ENCODE peak calls at places on chromosomes 13 and 19, in five cellular contexts. X, D, Z, W and Q are unnamed samples.

GRCh38 chr19:18046066-18046718 is 38.2 kb downstream of the ARRDC2 start:
- DNase-seq in X (no peak), D (no peak), Z (peak), W (no peak), Q (no peak)

GRCh38 chr13:23579072-23579885 is 9.1 kb downstream of the TNFRSF19 start:
- DNase-seq in X (peak), D (peak), Z (peak), W (peak), Q (peak)

GRCh38 chr13:47680752-47681151 is 320.3 kb downstream of the SUCLA2 start:
- DNase-seq in X (no peak), D (no peak), Z (no peak), W (no peak), Q (no peak)

GRCh38 chr19:5595745-5596144 is 26.8 kb downstream of the SAFB2 start:
- DNase-seq in X (no peak), D (no peak), Z (no peak), W (no peak), Q (no peak)

GRCh38 chr19:16067205-16067938 is 8.9 kb upstream of the TPM4 start:
- DNase-seq in X (peak), D (no peak), Z (no peak), W (no peak), Q (no peak)

GRCh38 chr13:56515441-56515840 is 625.3 kb upstream of the PRR20A start:
- DNase-seq in X (no peak), D (no peak), Z (no peak), W (no peak), Q (no peak)

GRCh38 chr13:111920306-111920931 is 146.5 kb upstream of the SOX1 start:
- DNase-seq in X (no peak), D (no peak), Z (no peak), W (no peak), Q (no peak)

GRCh38 chr19:14614099-14614412 is 31.2 kb downstream of the CLEC17A start:
- DNase-seq in X (no peak), D (no peak), Z (no peak), W (peak), Q (no peak)

GRCh38 chr19:56837892-56838679 is 2.4 kb downstream of the PEG3 start:
- DNase-seq in X (peak), D (peak), Z (peak), W (peak), Q (no peak)

GRCh38 chr19:1042689-1043511 is 3.0 kb downstream of the ABCA7 start:
- DNase-seq in X (peak), D (no peak), Z (no peak), W (no peak), Q (no peak)

GRCh38 chr19:14398563-14398962 is 17.3 kb downstream of the ADGRE5 start:
- DNase-seq in X (no peak), D (no peak), Z (no peak), W (no peak), Q (no peak)

GRCh38 chr19:18883530-18884304 is 12.2 kb downstream of the CERS1 start:
- DNase-seq in X (no peak), D (no peak), Z (no peak), W (no peak), Q (no peak)

GRCh38 chr19:3184847-3185481 is 766 bp upstream of the NCLN start:
- DNase-seq in X (peak), D (no peak), Z (peak), W (no peak), Q (peak)

GRCh38 chr13:77031869-77032268 is 4.9 kb upstream of the FBXL3 start:
- DNase-seq in X (no peak), D (no peak), Z (no peak), W (no peak), Q (no peak)

GRCh38 chr13:50127017-50127725 is 111.9 kb downstream of the KCNRG start:
- DNase-seq in X (peak), D (no peak), Z (peak), W (peak), Q (peak)

GRCh38 chr13:77760893-77761292 is 63.4 kb downstream of the SLAIN1 start:
- DNase-seq in X (no peak), D (no peak), Z (no peak), W (no peak), Q (no peak)

GRCh38 chr19:33446156-33446917 is 72.8 kb downstream of the CEBPG start:
- DNase-seq in X (no peak), D (no peak), Z (no peak), W (no peak), Q (no peak)